ENCODE peak calls at places on chromosome 1, in nine cellular contexts. T, D, C, Z, E, W, F, M and K are unnamed samples.

GRCh38 chr1:38776466-38776865 is 83.1 kb downstream of the RRAGC start:
- DNase-seq in T (no peak), D (no peak), C (no peak), Z (no peak), E (no peak), W (no peak), F (no peak), M (no peak), K (no peak)

GRCh38 chr1:231319080-231319479 is 18.6 kb downstream of the EXOC8 start:
- DNase-seq in T (no peak), D (no peak), C (no peak), Z (no peak), E (no peak), W (no peak), F (no peak), M (no peak), K (no peak)

GRCh38 chr1:155455588-155456195 is 106.9 kb downstream of the ASH1L start:
- DNase-seq in T (no peak), D (peak), C (no peak), Z (no peak), E (no peak), W (no peak), F (no peak), M (peak), K (no peak)

GRCh38 chr1:220299337-220299736 is 27.1 kb upstream of the RAB3GAP2 start:
- DNase-seq in T (no peak), D (no peak), C (no peak), Z (no peak), E (no peak), W (no peak), F (no peak), M (no peak), K (no peak)

GRCh38 chr1:85274969-85275453 is 1.4 kb downstream of the BCL10 start:
- DNase-seq in T (no peak), D (peak), C (no peak), Z (no peak), E (no peak), W (no peak), F (peak), M (peak), K (no peak)

GRCh38 chr1:185139231-185139630 is 17.5 kb downstream of the TRMT1L start:
- DNase-seq in T (no peak), D (no peak), C (no peak), Z (no peak), E (no peak), W (no peak), F (no peak), M (no peak), K (no peak)

GRCh38 chr1:48931571-48932251 is 155.0 kb upstream of the BEND5 start:
- DNase-seq in T (no peak), D (peak), C (no peak), Z (no peak), E (no peak), W (peak), F (no peak), M (peak), K (no peak)

GRCh38 chr1:23548704-23549143 is 10.6 kb downstream of the ID3 start:
- DNase-seq in T (no peak), D (peak), C (no peak), Z (no peak), E (peak), W (no peak), F (peak), M (no peak), K (no peak)

DNA sequence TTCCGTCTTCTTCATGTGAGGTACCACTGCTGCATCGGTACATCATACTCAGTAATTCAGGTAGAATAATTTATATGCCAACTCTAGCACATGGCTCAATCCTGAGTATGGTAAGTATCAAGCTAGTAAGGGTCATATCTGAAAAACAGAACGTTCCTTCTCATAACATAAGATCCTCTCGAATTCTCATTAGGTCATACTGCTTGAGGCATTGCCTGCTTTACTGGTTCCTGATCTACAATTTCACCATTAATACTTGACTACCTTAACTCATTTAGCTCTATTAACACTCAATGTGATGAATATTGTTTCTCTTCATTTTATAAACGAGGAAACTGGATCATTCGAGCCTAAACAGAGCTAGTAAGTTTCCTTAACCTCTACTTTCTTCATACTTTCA is 871.6 kb downstream of the BRINP3 start:
- DNase-seq in T (no peak), D (no peak), C (no peak), Z (no peak), E (no peak), W (no peak), F (no peak), M (no peak), K (no peak)
- TF ChIP-seq CTCF in T (no peak), D (no peak), C (no peak), Z (no peak), E (no peak), W (no peak), F (no peak), M (no peak), K (no peak)

DNA sequence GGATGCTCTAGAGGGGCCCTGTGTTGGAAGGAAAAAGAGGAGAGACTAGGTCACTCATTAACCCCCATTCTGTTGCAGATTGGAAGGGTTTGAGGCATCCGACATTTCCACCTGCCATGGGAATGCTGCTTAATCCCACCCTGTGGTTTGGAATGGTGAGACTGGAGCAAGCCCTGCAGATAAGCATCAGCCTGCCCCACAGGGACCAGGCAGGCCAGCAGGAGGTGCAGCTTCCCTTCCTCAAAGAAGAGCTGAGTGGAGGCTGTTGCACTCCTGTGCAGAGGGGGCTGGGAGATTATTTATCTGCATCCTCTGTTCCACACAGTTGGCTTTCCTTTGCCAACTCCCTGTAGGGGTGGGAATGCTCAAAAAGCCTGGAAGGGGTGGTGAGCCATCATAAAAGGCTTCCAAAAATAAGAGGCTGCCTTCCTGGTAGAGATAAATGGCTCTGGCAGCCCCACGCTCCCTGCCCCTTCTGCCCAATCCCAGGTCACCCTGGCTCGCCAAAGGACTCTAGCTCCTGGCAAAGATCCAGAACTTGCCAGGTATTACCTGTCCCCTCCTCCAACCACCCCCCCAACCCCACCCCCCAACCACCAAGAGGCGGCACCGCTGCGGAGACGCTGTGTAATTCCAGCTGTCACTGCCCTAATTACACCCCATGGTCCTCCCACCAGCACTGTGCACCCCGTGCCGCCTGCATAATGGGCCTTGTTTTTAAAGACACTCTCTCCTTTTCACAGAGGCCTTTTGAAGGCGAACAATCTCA is 83.0 kb upstream of the ZC3H12A start:
- DNase-seq in T (no peak), D (peak), C (no peak), Z (no peak), E (no peak), W (no peak), F (no peak), M (no peak), K (no peak)
- TF ChIP-seq CTCF in T (no peak), D (no peak), C (no peak), Z (no peak), E (no peak), W (no peak), F (no peak), M (no peak), K (no peak)

DNA sequence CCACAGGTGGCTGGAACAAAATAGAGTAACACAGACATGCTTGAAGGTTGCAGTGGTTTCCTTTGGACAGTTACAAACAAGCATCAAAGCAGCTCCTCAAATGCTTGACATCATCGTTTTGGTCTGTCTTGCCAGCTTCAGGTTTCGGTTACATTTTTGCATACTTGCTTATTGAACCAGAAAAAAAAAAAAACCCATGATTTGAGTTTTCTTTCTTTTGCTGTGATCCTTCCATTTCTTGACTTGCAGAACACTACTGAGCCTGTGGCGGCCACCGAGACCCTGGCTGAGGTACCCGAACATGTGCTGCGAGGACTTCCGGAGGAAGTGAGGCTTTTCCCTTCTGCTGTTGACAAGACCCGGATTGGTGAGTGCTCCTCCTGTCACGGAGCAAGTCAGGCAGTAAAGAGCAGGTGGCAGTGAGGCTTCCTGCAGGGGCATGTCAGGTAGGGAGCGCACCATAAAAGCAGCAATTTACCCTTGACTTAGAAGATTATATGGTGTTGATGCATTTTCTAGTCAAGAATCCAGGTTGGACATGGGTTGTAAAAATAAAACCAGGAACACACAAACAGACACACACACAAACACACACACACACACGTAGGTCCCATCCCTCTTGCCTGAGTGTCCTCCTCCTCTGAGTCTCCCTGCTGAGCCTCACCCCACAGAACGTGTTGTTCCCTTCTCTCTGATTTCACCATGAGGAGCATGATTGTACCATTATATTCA is 30.9 kb downstream of the PRDM2 start:
- DNase-seq in T (no peak), D (peak), C (peak), Z (peak), E (no peak), W (no peak), F (peak), M (peak), K (no peak)
- TF ChIP-seq CTCF in T (no peak), D (no peak), C (no peak), Z (no peak), E (no peak), W (no peak), F (no peak), M (no peak), K (no peak)

GRCh38 chr1:19096036-19096833 is 113.8 kb downstream of the UBR4 start:
- DNase-seq in T (peak), D (peak), C (peak), Z (no peak), E (peak), W (peak), F (peak), M (no peak), K (no peak)
- TF ChIP-seq CTCF in T (peak), D (peak), C (no peak), Z (peak), E (peak), W (peak), F (peak), M (peak), K (peak)

GRCh38 chr1:164914208-164914607 is 355.2 kb downstream of the PBX1 start:
- DNase-seq in T (no peak), D (peak), C (no peak), Z (no peak), E (no peak), W (no peak), F (peak), M (peak), K (no peak)
- TF ChIP-seq CTCF in T (no peak), D (peak), C (no peak), Z (no peak), E (no peak), W (peak), F (peak), M (peak), K (peak)